ENCODE peak calls at places on chromosomes 1 and 21, in ten cellular contexts. One of them, this sample, is unnamed.

GRCh38 chr1:95974586-95974985 is 740.6 kb downstream of the RWDD3 start:
- DNase-seq in GM23338: no peak
- DNase-seq in K562: no peak
- DNase-seq in brain microvascular endothelial cell: no peak
- DNase-seq in MM.1S: no peak
- DNase-seq in IMR-90: peak
- DNase-seq in cardiac muscle cell: no peak
- DNase-seq in CD4-positive, alpha-beta T cell: no peak
- DNase-seq in RWPE1: no peak
- DNase-seq in transverse colon: no peak
- DNase-seq in this sample: no peak

GRCh38 chr1:10514490-10515235 is 39.9 kb downstream of the PEX14 start:
- DNase-seq in GM23338: peak
- DNase-seq in K562: peak
- DNase-seq in brain microvascular endothelial cell: peak
- DNase-seq in MM.1S: no peak
- DNase-seq in IMR-90: peak
- DNase-seq in cardiac muscle cell: peak
- DNase-seq in CD4-positive, alpha-beta T cell: no peak
- DNase-seq in RWPE1: peak
- DNase-seq in transverse colon: no peak
- DNase-seq in this sample: no peak

GRCh38 chr1:154987326-154987725 is 4.2 kb downstream of the FLAD1 start:
- DNase-seq in GM23338: no peak
- DNase-seq in K562: no peak
- DNase-seq in brain microvascular endothelial cell: no peak
- DNase-seq in MM.1S: no peak
- DNase-seq in IMR-90: no peak
- DNase-seq in cardiac muscle cell: no peak
- DNase-seq in CD4-positive, alpha-beta T cell: no peak
- DNase-seq in RWPE1: no peak
- DNase-seq in transverse colon: no peak
- DNase-seq in this sample: no peak

GRCh38 chr1:202438393-202439174 is 90.1 kb downstream of the PPP1R12B start:
- DNase-seq in GM23338: no peak
- DNase-seq in K562: no peak
- DNase-seq in brain microvascular endothelial cell: no peak
- DNase-seq in MM.1S: no peak
- DNase-seq in IMR-90: no peak
- DNase-seq in cardiac muscle cell: no peak
- DNase-seq in CD4-positive, alpha-beta T cell: no peak
- DNase-seq in RWPE1: no peak
- DNase-seq in transverse colon: no peak
- DNase-seq in this sample: no peak

GRCh38 chr1:233328661-233329498 is 1.4 kb downstream of the MAP3K21 start:
- DNase-seq in GM23338: no peak
- DNase-seq in K562: no peak
- DNase-seq in brain microvascular endothelial cell: no peak
- DNase-seq in MM.1S: peak
- DNase-seq in IMR-90: no peak
- DNase-seq in cardiac muscle cell: peak
- DNase-seq in CD4-positive, alpha-beta T cell: no peak
- DNase-seq in RWPE1: peak
- DNase-seq in transverse colon: peak
- DNase-seq in this sample: no peak

GRCh38 chr1:41322835-41323234 is 38.4 kb upstream of the FOXO6 start:
- DNase-seq in GM23338: peak
- DNase-seq in K562: peak
- DNase-seq in brain microvascular endothelial cell: no peak
- DNase-seq in MM.1S: no peak
- DNase-seq in IMR-90: no peak
- DNase-seq in cardiac muscle cell: peak
- DNase-seq in CD4-positive, alpha-beta T cell: no peak
- DNase-seq in RWPE1: peak
- DNase-seq in transverse colon: peak
- DNase-seq in this sample: no peak

GRCh38 chr1:84402060-84402459 is 3.8 kb downstream of the DNASE2B start:
- DNase-seq in GM23338: no peak
- DNase-seq in K562: no peak
- DNase-seq in brain microvascular endothelial cell: no peak
- DNase-seq in MM.1S: no peak
- DNase-seq in IMR-90: peak
- DNase-seq in cardiac muscle cell: no peak
- DNase-seq in CD4-positive, alpha-beta T cell: no peak
- DNase-seq in RWPE1: peak
- DNase-seq in transverse colon: no peak
- DNase-seq in this sample: peak

GRCh38 chr1:234326493-234327366 is 46.5 kb upstream of the COA6 start:
- DNase-seq in GM23338: peak
- DNase-seq in K562: peak
- DNase-seq in brain microvascular endothelial cell: peak
- DNase-seq in MM.1S: peak
- DNase-seq in IMR-90: peak
- DNase-seq in cardiac muscle cell: peak
- DNase-seq in CD4-positive, alpha-beta T cell: peak
- DNase-seq in RWPE1: peak
- DNase-seq in transverse colon: peak
- DNase-seq in this sample: peak

GRCh38 chr21:33028759-33029511 is 3.2 kb downstream of the OLIG2 start:
- DNase-seq in GM23338: peak
- DNase-seq in K562: no peak
- DNase-seq in brain microvascular endothelial cell: no peak
- DNase-seq in MM.1S: peak
- DNase-seq in IMR-90: peak
- DNase-seq in cardiac muscle cell: no peak
- DNase-seq in CD4-positive, alpha-beta T cell: no peak
- DNase-seq in RWPE1: no peak
- DNase-seq in transverse colon: no peak
- DNase-seq in this sample: no peak

GRCh38 chr1:172678990-172679772 is 20.3 kb downstream of the FASLG start:
- DNase-seq in GM23338: no peak
- DNase-seq in K562: peak
- DNase-seq in brain microvascular endothelial cell: no peak
- DNase-seq in MM.1S: peak
- DNase-seq in IMR-90: no peak
- DNase-seq in cardiac muscle cell: no peak
- DNase-seq in CD4-positive, alpha-beta T cell: no peak
- DNase-seq in RWPE1: no peak
- DNase-seq in transverse colon: peak
- DNase-seq in this sample: no peak

GRCh38 chr1:43870306-43870705 is 63.3 kb upstream of the ARTN start:
- DNase-seq in GM23338: no peak
- DNase-seq in K562: no peak
- DNase-seq in brain microvascular endothelial cell: no peak
- DNase-seq in MM.1S: no peak
- DNase-seq in IMR-90: no peak
- DNase-seq in cardiac muscle cell: no peak
- DNase-seq in CD4-positive, alpha-beta T cell: no peak
- DNase-seq in RWPE1: no peak
- DNase-seq in transverse colon: no peak
- DNase-seq in this sample: no peak

GRCh38 chr1:234750922-234751595 is 141.1 kb upstream of the IRF2BP2 start:
- DNase-seq in GM23338: no peak
- DNase-seq in K562: peak
- DNase-seq in brain microvascular endothelial cell: no peak
- DNase-seq in MM.1S: no peak
- DNase-seq in IMR-90: no peak
- DNase-seq in cardiac muscle cell: no peak
- DNase-seq in CD4-positive, alpha-beta T cell: no peak
- DNase-seq in RWPE1: no peak
- DNase-seq in transverse colon: no peak
- DNase-seq in this sample: no peak

GRCh38 chr1:205325334-205325884 is 3.9 kb upstream of the NUAK2 start:
- DNase-seq in GM23338: peak
- DNase-seq in K562: peak
- DNase-seq in brain microvascular endothelial cell: peak
- DNase-seq in MM.1S: peak
- DNase-seq in IMR-90: peak
- DNase-seq in cardiac muscle cell: peak
- DNase-seq in CD4-positive, alpha-beta T cell: peak
- DNase-seq in RWPE1: peak
- DNase-seq in transverse colon: peak
- DNase-seq in this sample: peak

GRCh38 chr1:71088645-71089287 is 7.9 kb upstream of the ZRANB2 start:
- DNase-seq in GM23338: no peak
- DNase-seq in K562: no peak
- DNase-seq in brain microvascular endothelial cell: no peak
- DNase-seq in MM.1S: no peak
- DNase-seq in IMR-90: no peak
- DNase-seq in cardiac muscle cell: no peak
- DNase-seq in CD4-positive, alpha-beta T cell: no peak
- DNase-seq in RWPE1: no peak
- DNase-seq in transverse colon: peak
- DNase-seq in this sample: no peak

GRCh38 chr1:71097428-71097827 is 16.6 kb upstream of the ZRANB2 start:
- DNase-seq in GM23338: no peak
- DNase-seq in K562: no peak
- DNase-seq in brain microvascular endothelial cell: no peak
- DNase-seq in MM.1S: no peak
- DNase-seq in IMR-90: no peak
- DNase-seq in cardiac muscle cell: no peak
- DNase-seq in CD4-positive, alpha-beta T cell: no peak
- DNase-seq in RWPE1: no peak
- DNase-seq in transverse colon: no peak
- DNase-seq in this sample: no peak

GRCh38 chr1:71089536-71090270 is 8.9 kb upstream of the ZRANB2 start:
- DNase-seq in GM23338: no peak
- DNase-seq in K562: no peak
- DNase-seq in brain microvascular endothelial cell: peak
- DNase-seq in MM.1S: no peak
- DNase-seq in IMR-90: peak
- DNase-seq in cardiac muscle cell: no peak
- DNase-seq in CD4-positive, alpha-beta T cell: no peak
- DNase-seq in RWPE1: peak
- DNase-seq in transverse colon: no peak
- DNase-seq in this sample: peak

DNA sequence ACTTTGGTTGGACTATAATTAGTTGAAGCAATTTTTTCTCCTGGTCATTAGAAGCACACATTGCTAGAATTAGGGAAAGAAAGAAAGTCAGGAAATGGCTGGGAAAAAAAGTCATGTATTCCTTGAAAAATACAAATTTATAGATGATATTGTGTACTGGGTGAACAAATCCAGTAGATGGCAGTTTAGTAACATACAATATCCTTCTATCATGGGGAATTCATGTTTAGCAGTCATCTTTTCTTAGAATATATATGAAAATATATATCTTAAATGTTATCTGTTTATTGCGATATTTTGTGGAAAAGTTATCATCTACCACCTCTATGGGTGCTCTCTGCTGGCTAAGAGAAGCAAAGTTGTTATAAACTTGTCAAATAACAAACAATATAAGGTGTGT is 13.1 kb upstream of the ZRANB2 start:
- DNase-seq in GM23338: no peak
- DNase-seq in K562: peak
- DNase-seq in brain microvascular endothelial cell: no peak
- DNase-seq in MM.1S: no peak
- DNase-seq in IMR-90: peak
- DNase-seq in cardiac muscle cell: no peak
- DNase-seq in CD4-positive, alpha-beta T cell: no peak
- DNase-seq in RWPE1: peak
- DNase-seq in transverse colon: no peak
- DNase-seq in this sample: no peak
- TF ChIP-seq CTCF in GM23338: no peak
- TF ChIP-seq CTCF in K562: peak
- TF ChIP-seq CTCF in brain microvascular endothelial cell: peak
- TF ChIP-seq CTCF in MM.1S: peak
- TF ChIP-seq CTCF in IMR-90: peak
- TF ChIP-seq CTCF in cardiac muscle cell: peak
- TF ChIP-seq CTCF in CD4-positive, alpha-beta T cell: no peak
- TF ChIP-seq CTCF in RWPE1: peak
- TF ChIP-seq CTCF in transverse colon: peak
- TF ChIP-seq CTCF in this sample: peak

GRCh38 chr1:160164121-160164520 is 12.7 kb downstream of the ATP1A4 start:
- DNase-seq in GM23338: no peak
- DNase-seq in K562: no peak
- DNase-seq in brain microvascular endothelial cell: no peak
- DNase-seq in MM.1S: no peak
- DNase-seq in IMR-90: no peak
- DNase-seq in cardiac muscle cell: no peak
- DNase-seq in CD4-positive, alpha-beta T cell: no peak
- DNase-seq in RWPE1: no peak
- DNase-seq in transverse colon: no peak
- DNase-seq in this sample: no peak
- H3K27ac ChIP-seq in GM23338: no peak
- H3K27ac ChIP-seq in K562: no peak
- H3K27ac ChIP-seq in brain microvascular endothelial cell: no peak
- H3K27ac ChIP-seq in MM.1S: no peak
- H3K27ac ChIP-seq in IMR-90: no peak
- H3K27ac ChIP-seq in cardiac muscle cell: no peak
- H3K27ac ChIP-seq in CD4-positive, alpha-beta T cell: no peak
- H3K27ac ChIP-seq in RWPE1: no peak
- H3K27ac ChIP-seq in transverse colon: no peak
- H3K27ac ChIP-seq in this sample: no peak

DNA sequence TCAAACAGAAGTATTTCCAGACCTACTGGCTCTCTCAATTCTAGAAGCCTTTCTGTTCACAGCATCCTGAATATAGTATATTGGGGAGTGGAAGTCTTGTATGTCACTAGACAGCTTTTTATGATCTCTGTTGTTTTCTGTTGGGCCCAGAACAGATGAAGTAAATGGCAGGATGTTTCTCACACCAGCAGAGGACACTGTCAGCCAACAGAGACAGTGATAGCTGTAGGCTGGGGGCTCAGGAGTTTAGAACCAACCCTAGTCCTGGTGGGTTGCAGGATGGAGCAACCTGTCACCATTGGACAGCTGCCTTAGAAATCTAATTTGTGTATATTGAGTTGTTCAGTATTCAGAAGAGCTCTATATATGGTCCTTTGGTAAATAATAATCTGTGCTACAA is 16.9 kb downstream of the AGO1 start:
- DNase-seq in GM23338: no peak
- DNase-seq in K562: no peak
- DNase-seq in brain microvascular endothelial cell: no peak
- DNase-seq in MM.1S: no peak
- DNase-seq in IMR-90: no peak
- DNase-seq in cardiac muscle cell: no peak
- DNase-seq in CD4-positive, alpha-beta T cell: no peak
- DNase-seq in RWPE1: no peak
- DNase-seq in transverse colon: no peak
- DNase-seq in this sample: no peak
- TF ChIP-seq CTCF in GM23338: no peak
- TF ChIP-seq CTCF in K562: peak
- TF ChIP-seq CTCF in brain microvascular endothelial cell: peak
- TF ChIP-seq CTCF in MM.1S: no peak
- TF ChIP-seq CTCF in IMR-90: no peak
- TF ChIP-seq CTCF in cardiac muscle cell: no peak
- TF ChIP-seq CTCF in CD4-positive, alpha-beta T cell: no peak
- TF ChIP-seq CTCF in RWPE1: no peak
- TF ChIP-seq CTCF in transverse colon: no peak
- TF ChIP-seq CTCF in this sample: peak

DNA sequence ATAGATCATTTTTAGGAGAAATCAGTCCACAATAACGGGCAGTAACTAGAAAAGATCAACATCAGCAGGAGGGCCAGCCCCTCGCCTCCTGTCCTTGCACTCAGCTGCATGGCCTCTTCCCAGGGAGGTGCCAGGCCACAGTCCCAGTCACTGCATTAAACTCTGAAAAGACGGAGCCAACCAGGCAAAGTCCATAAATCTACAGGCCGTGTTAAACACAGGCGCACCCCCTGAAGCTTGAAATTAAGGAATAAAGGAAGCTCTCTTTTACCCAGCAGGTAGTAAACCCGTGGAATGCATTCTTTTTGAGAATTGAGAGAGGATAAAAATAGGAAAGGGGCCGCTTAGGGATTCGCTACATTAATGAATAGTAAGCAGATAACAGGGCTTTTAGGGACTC is 18.4 kb downstream of the H6PD start:
- DNase-seq in GM23338: peak
- DNase-seq in K562: no peak
- DNase-seq in brain microvascular endothelial cell: no peak
- DNase-seq in MM.1S: no peak
- DNase-seq in IMR-90: no peak
- DNase-seq in cardiac muscle cell: no peak
- DNase-seq in CD4-positive, alpha-beta T cell: no peak
- DNase-seq in RWPE1: no peak
- DNase-seq in transverse colon: no peak
- DNase-seq in this sample: no peak
- H3K27ac ChIP-seq in GM23338: peak
- H3K27ac ChIP-seq in K562: no peak
- H3K27ac ChIP-seq in brain microvascular endothelial cell: no peak
- H3K27ac ChIP-seq in MM.1S: no peak
- H3K27ac ChIP-seq in IMR-90: no peak
- H3K27ac ChIP-seq in cardiac muscle cell: peak
- H3K27ac ChIP-seq in CD4-positive, alpha-beta T cell: no peak
- H3K27ac ChIP-seq in RWPE1: no peak
- H3K27ac ChIP-seq in transverse colon: peak
- H3K27ac ChIP-seq in this sample: no peak

This sample was measured in foreskin keratinocyte.